ENCODE peak calls at places on chromosomes 16 and 17, in five cellular contexts. X is activated CD8-positive, alpha-beta T cell treated with anti-CD3 and anti-CD28 coated beads, Interleukin-2, amount 10 ng/mL, durations not matched to agents 7 days and 5 days; G is stimulated activated naive CD8-positive, alpha-beta T cell treated with anti-CD3 and anti-CD28 coated beads, Interleukin-15, Interleukin-2, amounts not matched to agents 100 U/mL and 50 U/mL, for 24 hours; U is right lobe of liver; L is aorta. N is an unnamed sample.

GRCh38 chr17:81371910-81372760 is 23.1 kb upstream of the BAHCC1 start:
- ATAC-seq in X (no peak), G (no peak), U (peak), L (peak), N (no peak)

GRCh38 chr16:67858448-67858993 is 11.0 kb upstream of the CENPT start:
- ATAC-seq in X (peak), G (no peak), U (no peak), L (no peak), N (no peak)

GRCh38 chr16:87384162-87384999 is 805 bp upstream of the FBXO31 start:
- ATAC-seq in X (peak), G (peak), U (peak), L (peak), N (peak)

GRCh38 chr17:2157081-2157480 is 102.2 kb downstream of the HIC1 start:
- ATAC-seq in X (no peak), G (peak), U (peak), L (peak), N (no peak)

GRCh38 chr17:73724341-73724740 is 80.1 kb upstream of the SDK2 start:
- ATAC-seq in X (no peak), G (no peak), U (no peak), L (no peak), N (no peak)

GRCh38 chr17:64457156-64457555 is 8.2 kb downstream of the MILR1 start:
- ATAC-seq in X (no peak), G (no peak), U (no peak), L (no peak), N (no peak)

GRCh38 chr17:44211281-44212265 is 7.9 kb downstream of the UBTF start:
- ATAC-seq in X (no peak), G (no peak), U (no peak), L (no peak), N (no peak)

GRCh38 chr17:1485311-1485747 is 7.2 kb downstream of the MYO1C start:
- ATAC-seq in X (no peak), G (no peak), U (peak), L (no peak), N (peak)

GRCh38 chr17:27049104-27049784 is 244.7 kb upstream of the WSB1 start:
- ATAC-seq in X (no peak), G (peak), U (no peak), L (no peak), N (peak)

GRCh38 chr16:81353895-81354294 is 39.1 kb downstream of the GAN start:
- ATAC-seq in X (no peak), G (peak), U (no peak), L (no peak), N (peak)

GRCh38 chr17:40547079-40547784 is 18.0 kb downstream of the CCR7 start:
- ATAC-seq in X (peak), G (peak), U (no peak), L (no peak), N (no peak)

GRCh38 chr17:17062866-17063265 is 20.6 kb downstream of the MPRIP start:
- ATAC-seq in X (no peak), G (no peak), U (no peak), L (no peak), N (no peak)

N was measured in activated T-helper 17 cell treated with anti-CD3 and anti-CD28 coated beads, Interleukin-2, amount 50 U/mL, for 72 hours.